ENCODE peak calls at places on chromosomes 5 and 9, in ten cellular contexts. R is SIG-M5; X is adrenal gland; F is stimulated activated CD4-positive, alpha-beta T cell treated with anti-CD3 and anti-CD28 coated beads, TNF-alpha, amount 100 ng/mL, for 1 hour; B is NCI-H2171; K is tibial artery; S is ELF-1; Z is cardiac fibroblast; H is left ventricle myocardium inferior; E is fibroblast of lung. C is an unnamed sample.

GRCh38 chr9:105007143-105007542 is 79.2 kb upstream of the ABCA1 start:
- DNase-seq in R (peak), X (peak), F (no peak), B (no peak), K (no peak), S (no peak), Z (peak), H (no peak), E (peak), C (no peak)

GRCh38 chr9:120393386-120394057 is 186.4 kb downstream of the CDK5RAP2 start:
- DNase-seq in R (no peak), X (no peak), F (no peak), B (no peak), K (no peak), S (no peak), Z (peak), H (no peak), E (peak), C (no peak)

GRCh38 chr5:177982072-177982727 is 13.8 kb downstream of the PROP1 start:
- DNase-seq in R (no peak), X (no peak), F (no peak), B (no peak), K (no peak), S (peak), Z (no peak), H (no peak), E (no peak), C (no peak)

GRCh38 chr5:98309785-98310566 is 463.5 kb upstream of the RGMB start:
- DNase-seq in R (no peak), X (no peak), F (no peak), B (no peak), K (no peak), S (peak), Z (peak), H (no peak), E (peak), C (peak)

GRCh38 chr9:95302471-95302870 is 15.0 kb downstream of the FANCC start:
- DNase-seq in R (no peak), X (no peak), F (no peak), B (no peak), K (no peak), S (no peak), Z (no peak), H (no peak), E (no peak), C (no peak)

GRCh38 chr5:158390556-158390955 is 531.6 kb upstream of the CLINT1 start:
- DNase-seq in R (no peak), X (no peak), F (no peak), B (no peak), K (no peak), S (no peak), Z (peak), H (no peak), E (peak), C (no peak)

GRCh38 chr5:61534481-61535267 is 202.6 kb downstream of the ZSWIM6 start:
- DNase-seq in R (no peak), X (no peak), F (no peak), B (no peak), K (no peak), S (no peak), Z (no peak), H (no peak), E (no peak), C (no peak)

GRCh38 chr9:70170151-70170795 is 88.5 kb upstream of the SMC5 start:
- DNase-seq in R (no peak), X (no peak), F (no peak), B (peak), K (no peak), S (no peak), Z (no peak), H (no peak), E (no peak), C (no peak)

GRCh38 chr5:116685931-116686330 is 111.3 kb upstream of the SEMA6A start:
- DNase-seq in R (no peak), X (no peak), F (no peak), B (no peak), K (no peak), S (no peak), Z (no peak), H (no peak), E (no peak), C (no peak)

GRCh38 chr9:114662081-114662989 is 4.7 kb upstream of the TEX53 start:
- DNase-seq in R (no peak), X (peak), F (peak), B (peak), K (no peak), S (peak), Z (peak), H (no peak), E (no peak), C (peak)

GRCh38 chr5:19886123-19886921 is 101.7 kb downstream of the CDH18 start:
- DNase-seq in R (no peak), X (no peak), F (no peak), B (peak), K (no peak), S (no peak), Z (peak), H (no peak), E (peak), C (no peak)

GRCh38 chr9:33380390-33381094 is 21.8 kb downstream of the AQP7 start:
- DNase-seq in R (no peak), X (no peak), F (no peak), B (no peak), K (peak), S (no peak), Z (no peak), H (no peak), E (no peak), C (no peak)

GRCh38 chr5:179060116-179061008 is at the start of gene ZNF354C:
- DNase-seq in R (no peak), X (peak), F (peak), B (peak), K (peak), S (peak), Z (peak), H (peak), E (peak), C (peak)

GRCh38 chr9:100099722-100100042 is 639 bp downstream of the INVS start:
- DNase-seq in R (no peak), X (peak), F (no peak), B (no peak), K (no peak), S (no peak), Z (no peak), H (no peak), E (no peak), C (peak)

GRCh38 chr9:29422445-29422844 is 1849.2 kb upstream of the C9orf72 start:
- DNase-seq in R (no peak), X (no peak), F (no peak), B (no peak), K (no peak), S (no peak), Z (no peak), H (no peak), E (no peak), C (no peak)

GRCh38 chr9:70420267-70421019 is 6.0 kb upstream of the KLF9 start:
- DNase-seq in R (peak), X (peak), F (peak), B (peak), K (peak), S (peak), Z (peak), H (peak), E (peak), C (peak)

GRCh38 chr5:150757087-150757649 is 1.6 kb downstream of the DCTN4 start:
- DNase-seq in R (no peak), X (no peak), F (no peak), B (no peak), K (no peak), S (no peak), Z (no peak), H (no peak), E (no peak), C (no peak)

GRCh38 chr5:82156876-82157275 is 121.3 kb downstream of the RPS23 start:
- DNase-seq in R (no peak), X (no peak), F (no peak), B (no peak), K (no peak), S (peak), Z (no peak), H (no peak), E (no peak), C (no peak)

GRCh38 chr5:133120156-133120750 is 68.4 kb downstream of the HSPA4 start:
- DNase-seq in R (no peak), X (no peak), F (no peak), B (no peak), K (no peak), S (no peak), Z (no peak), H (no peak), E (no peak), C (no peak)

GRCh38 chr5:58972301-58972700 is 389.4 kb downstream of the RAB3C start:
- DNase-seq in R (no peak), X (no peak), F (no peak), B (no peak), K (no peak), S (no peak), Z (peak), H (no peak), E (peak), C (no peak)

GRCh38 chr9:115921301-115921700 is 232.3 kb upstream of the PAPPA start:
- DNase-seq in R (no peak), X (no peak), F (no peak), B (no peak), K (no peak), S (no peak), Z (peak), H (no peak), E (peak), C (peak)

GRCh38 chr5:130385619-130386018 is 481.4 kb downstream of the CHSY3 start:
- DNase-seq in R (no peak), X (no peak), F (no peak), B (no peak), K (no peak), S (no peak), Z (no peak), H (no peak), E (no peak), C (no peak)

GRCh38 chr5:75405296-75405695 is 68.3 kb downstream of the HMGCR start:
- DNase-seq in R (no peak), X (no peak), F (no peak), B (no peak), K (no peak), S (no peak), Z (peak), H (no peak), E (peak), C (no peak)

GRCh38 chr5:179284751-179285191 is 60.5 kb downstream of the ADAMTS2 start:
- DNase-seq in R (no peak), X (no peak), F (no peak), B (no peak), K (peak), S (no peak), Z (peak), H (peak), E (no peak), C (peak)

GRCh38 chr5:76479973-76480667 is 77.0 kb downstream of the IQGAP2 start:
- DNase-seq in R (no peak), X (no peak), F (no peak), B (no peak), K (no peak), S (no peak), Z (no peak), H (no peak), E (no peak), C (no peak)

GRCh38 chr5:34648522-34649158 is 7.5 kb upstream of the RAI14 start:
- DNase-seq in R (no peak), X (no peak), F (no peak), B (no peak), K (no peak), S (no peak), Z (no peak), H (no peak), E (peak), C (no peak)

GRCh38 chr5:179307931-179308471 is 37.3 kb downstream of the ADAMTS2 start:
- DNase-seq in R (no peak), X (no peak), F (no peak), B (no peak), K (peak), S (no peak), Z (no peak), H (no peak), E (no peak), C (no peak)

GRCh38 chr5:94618029-94618492 is 343 bp downstream of the KIAA0825 start:
- DNase-seq in R (peak), X (peak), F (no peak), B (peak), K (peak), S (no peak), Z (peak), H (peak), E (peak), C (peak)

GRCh38 chr9:134687556-134687955 is 46.0 kb downstream of the COL5A1 start:
- DNase-seq in R (no peak), X (no peak), F (no peak), B (no peak), K (no peak), S (no peak), Z (no peak), H (no peak), E (no peak), C (no peak)

GRCh38 chr9:128138001-128138400 is 10.5 kb upstream of the PTGES2 start:
- DNase-seq in R (no peak), X (no peak), F (no peak), B (no peak), K (no peak), S (no peak), Z (no peak), H (no peak), E (no peak), C (no peak)

GRCh38 chr5:78753093-78753531 is 104.5 kb upstream of the LHFPL2 start:
- DNase-seq in R (no peak), X (no peak), F (no peak), B (no peak), K (no peak), S (peak), Z (peak), H (no peak), E (peak), C (no peak)

GRCh38 chr9:75147638-75148037 is 59.3 kb downstream of the OSTF1 start:
- DNase-seq in R (no peak), X (no peak), F (no peak), B (no peak), K (no peak), S (no peak), Z (peak), H (no peak), E (peak), C (no peak)

GRCh38 chr5:79255786-79256557 is 20.0 kb downstream of the JMY start:
- DNase-seq in R (no peak), X (peak), F (no peak), B (no peak), K (no peak), S (peak), Z (peak), H (no peak), E (peak), C (no peak)

GRCh38 chr5:141941307-141941706 is 16.7 kb downstream of the PCDH12 start:
- DNase-seq in R (no peak), X (peak), F (no peak), B (no peak), K (peak), S (no peak), Z (peak), H (no peak), E (peak), C (no peak)